ENCODE peak calls at places on chromosomes 16 and 17, in six cellular contexts. One of them, this sample, is unnamed.

GRCh38 chr16:82882982-82883863 is 256.5 kb downstream of the CDH13 start:
- DNase-seq in RKO: no peak
- DNase-seq in Calu3: no peak
- DNase-seq in NCI-H526: peak; percentile 14
- DNase-seq in M059J: no peak
- DNase-seq in stimulated activated CD8-positive, alpha-beta memory T cell treated with anti-CD3 and anti-CD28 coated beads, Interleukin-7, amount 100 ng/mL, for 1 hour: no peak
- DNase-seq in this sample: no peak

GRCh38 chr16:75820672-75821071 is 94.4 kb upstream of the CPHXL start:
- DNase-seq in RKO: peak; percentile 43
- DNase-seq in Calu3: no peak
- DNase-seq in NCI-H526: no peak
- DNase-seq in M059J: peak; percentile 55
- DNase-seq in stimulated activated CD8-positive, alpha-beta memory T cell treated with anti-CD3 and anti-CD28 coated beads, Interleukin-7, amount 100 ng/mL, for 1 hour: no peak
- DNase-seq in this sample: no peak

GRCh38 chr17:78568494-78569115 is 8.6 kb downstream of the DNAH17 start:
- DNase-seq in RKO: no peak
- DNase-seq in Calu3: peak; percentile 30
- DNase-seq in NCI-H526: no peak
- DNase-seq in M059J: peak; percentile 62
- DNase-seq in stimulated activated CD8-positive, alpha-beta memory T cell treated with anti-CD3 and anti-CD28 coated beads, Interleukin-7, amount 100 ng/mL, for 1 hour: no peak
- DNase-seq in this sample: peak; percentile 42

GRCh38 chr16:53502331-53503269 is at the start of gene AKTIP:
- DNase-seq in RKO: peak; percentile 36
- DNase-seq in Calu3: peak; percentile 86
- DNase-seq in NCI-H526: peak; percentile 15
- DNase-seq in M059J: peak; percentile 19
- DNase-seq in stimulated activated CD8-positive, alpha-beta memory T cell treated with anti-CD3 and anti-CD28 coated beads, Interleukin-7, amount 100 ng/mL, for 1 hour: no peak
- DNase-seq in this sample: peak; percentile 57

GRCh38 chr17:64320613-64321553 is 57.8 kb upstream of the TEX2 start:
- DNase-seq in RKO: peak; percentile 69
- DNase-seq in Calu3: peak; percentile 55
- DNase-seq in NCI-H526: peak; percentile 75
- DNase-seq in M059J: peak; percentile 79
- DNase-seq in stimulated activated CD8-positive, alpha-beta memory T cell treated with anti-CD3 and anti-CD28 coated beads, Interleukin-7, amount 100 ng/mL, for 1 hour: peak; percentile 23
- DNase-seq in this sample: peak; percentile 75

GRCh38 chr17:39629494-39629880 is 2.7 kb downstream of the PPP1R1B start:
- DNase-seq in RKO: no peak
- DNase-seq in Calu3: peak; percentile 82
- DNase-seq in NCI-H526: no peak
- DNase-seq in M059J: no peak
- DNase-seq in stimulated activated CD8-positive, alpha-beta memory T cell treated with anti-CD3 and anti-CD28 coated beads, Interleukin-7, amount 100 ng/mL, for 1 hour: no peak
- DNase-seq in this sample: no peak

GRCh38 chr17:6761817-6762216 is 6.0 kb downstream of the XAF1 start:
- DNase-seq in RKO: no peak
- DNase-seq in Calu3: no peak
- DNase-seq in NCI-H526: no peak
- DNase-seq in M059J: no peak
- DNase-seq in stimulated activated CD8-positive, alpha-beta memory T cell treated with anti-CD3 and anti-CD28 coated beads, Interleukin-7, amount 100 ng/mL, for 1 hour: no peak
- DNase-seq in this sample: no peak

GRCh38 chr16:25838724-25839186 is 147.0 kb downstream of the HS3ST4 start:
- DNase-seq in RKO: peak; percentile 80
- DNase-seq in Calu3: peak; percentile 12
- DNase-seq in NCI-H526: peak; percentile 48
- DNase-seq in M059J: peak; percentile 47
- DNase-seq in stimulated activated CD8-positive, alpha-beta memory T cell treated with anti-CD3 and anti-CD28 coated beads, Interleukin-7, amount 100 ng/mL, for 1 hour: no peak
- DNase-seq in this sample: peak; percentile 66

GRCh38 chr16:6643083-6643686 is 689.5 kb upstream of the RBFOX1 start:
- DNase-seq in RKO: peak; percentile 39
- DNase-seq in Calu3: peak; percentile 67
- DNase-seq in NCI-H526: no peak
- DNase-seq in M059J: peak; percentile 56
- DNase-seq in stimulated activated CD8-positive, alpha-beta memory T cell treated with anti-CD3 and anti-CD28 coated beads, Interleukin-7, amount 100 ng/mL, for 1 hour: peak; percentile 12
- DNase-seq in this sample: peak; percentile 42

This sample was measured in kidney tubule cell.